ENCODE peak calls at places on chromosomes 11 and 22, in six cellular contexts. N, W, T, G, X and C are unnamed samples.
A peak's percentile ranks its signal among the peaks of the same experiment; 100 is the strongest.

GRCh38 chr11:1564535-1565172 is 7.4 kb downstream of the DUSP8 start:
- DNase-seq in N (no peak), W (no peak), T (peak; percentile 75), G (no peak), X (peak; percentile 87), C (peak; percentile 69)

GRCh38 chr11:85736121-85736520 is 50.1 kb upstream of the CCDC89 start:
- DNase-seq in N (no peak), W (no peak), T (no peak), G (no peak), X (no peak), C (no peak)

GRCh38 chr11:75966546-75967287 is 151.7 kb downstream of the UVRAG start:
- DNase-seq in N (no peak), W (no peak), T (no peak), G (no peak), X (peak; percentile 20), C (no peak)

GRCh38 chr11:36019722-36020121 is 75.9 kb downstream of the LDLRAD3 start:
- DNase-seq in N (no peak), W (no peak), T (no peak), G (no peak), X (no peak), C (no peak)

GRCh38 chr11:107780775-107781174 is 68.9 kb upstream of the SLN start:
- DNase-seq in N (no peak), W (peak; percentile 12), T (no peak), G (no peak), X (no peak), C (no peak)

GRCh38 chr11:77191429-77191822 is 63.4 kb downstream of the MYO7A start:
- DNase-seq in N (no peak), W (no peak), T (no peak), G (no peak), X (no peak), C (peak; percentile 45)

GRCh38 chr11:17012712-17013547 is 1.3 kb downstream of the PLEKHA7 start:
- DNase-seq in N (peak; percentile 42), W (peak; percentile 61), T (peak; percentile 55), G (no peak), X (peak; percentile 53), C (peak; percentile 77)

GRCh38 chr11:27698872-27699241 is 1.4 kb downstream of the BDNF start:
- DNase-seq in N (peak; percentile 87), W (peak; percentile 86), T (peak; percentile 79), G (peak; percentile 16), X (peak; percentile 89), C (peak; percentile 84)

GRCh38 chr11:110951609-110952008 is 239.4 kb upstream of the ARHGAP20 start:
- DNase-seq in N (no peak), W (no peak), T (no peak), G (no peak), X (no peak), C (no peak)

GRCh38 chr11:47020793-47021624 is 84.4 kb downstream of the CSTPP1 start:
- DNase-seq in N (no peak), W (no peak), T (no peak), G (no peak), X (no peak), C (no peak)

GRCh38 chr11:69797156-69797555 is 22.0 kb upstream of the FGF4 start:
- DNase-seq in N (no peak), W (no peak), T (no peak), G (no peak), X (no peak), C (no peak)

GRCh38 chr22:25509391-25509791 is 55.1 kb upstream of the GRK3 start:
- DNase-seq in N (no peak), W (no peak), T (no peak), G (no peak), X (no peak), C (no peak)

GRCh38 chr11:70483077-70483861 is 84.9 kb downstream of the CTTN start:
- DNase-seq in N (no peak), W (peak; percentile 84), T (peak; percentile 45), G (no peak), X (peak; percentile 43), C (peak; percentile 65)

GRCh38 chr11:95767498-95767897 is 22.1 kb downstream of the FAM76B start:
- DNase-seq in N (no peak), W (no peak), T (no peak), G (no peak), X (peak; percentile 16), C (no peak)

GRCh38 chr22:45314789-45315188 is 5.1 kb downstream of the FAM118A start:
- DNase-seq in N (no peak), W (no peak), T (no peak), G (no peak), X (no peak), C (peak; percentile 25)

GRCh38 chr11:110198031-110198729 is 98.2 kb downstream of the RDX start:
- DNase-seq in N (no peak), W (no peak), T (no peak), G (no peak), X (no peak), C (no peak)

GRCh38 chr11:73862971-73863370 is 13.7 kb downstream of the COA4 start:
- DNase-seq in N (no peak), W (no peak), T (no peak), G (no peak), X (no peak), C (no peak)

GRCh38 chr22:45506961-45507360 is 4.3 kb downstream of the FBLN1 start:
- DNase-seq in N (no peak), W (no peak), T (no peak), G (no peak), X (no peak), C (no peak)

GRCh38 chr11:125426818-125427528 is 69.1 kb downstream of the FEZ1 start:
- DNase-seq in N (no peak), W (no peak), T (no peak), G (no peak), X (no peak), C (no peak)

GRCh38 chr11:64384981-64385952 is 26.3 kb downstream of the RPS6KA4 start:
- DNase-seq in N (no peak), W (no peak), T (no peak), G (no peak), X (no peak), C (no peak)

GRCh38 chr11:129723964-129724291 is 91.7 kb upstream of the TMEM45B start:
- DNase-seq in N (no peak), W (no peak), T (no peak), G (no peak), X (no peak), C (no peak)

GRCh38 chr11:61897387-61898246 is 6.3 kb upstream of the FADS3 start:
- DNase-seq in N (peak; percentile 92), W (peak; percentile 59), T (peak; percentile 69), G (peak; percentile 58), X (peak; percentile 37), C (peak; percentile 82)

GRCh38 chr22:50014053-50014501 is 1.5 kb upstream of the IL17REL start:
- DNase-seq in N (no peak), W (no peak), T (peak; percentile 9), G (no peak), X (no peak), C (no peak)

GRCh38 chr11:113690619-113691569 is 15.2 kb downstream of the TMPRSS5 start:
- DNase-seq in N (peak; percentile 24), W (peak; percentile 96), T (no peak), G (no peak), X (peak; percentile 69), C (no peak)

GRCh38 chr22:30430933-30431332 is 5.4 kb downstream of the MTFP1 start:
- DNase-seq in N (no peak), W (no peak), T (no peak), G (no peak), X (no peak), C (peak; percentile 32)

GRCh38 chr11:121929581-121929980 is 186.4 kb downstream of the BLID start:
- DNase-seq in N (peak; percentile 12), W (no peak), T (peak; percentile 28), G (no peak), X (peak; percentile 24), C (no peak)

GRCh38 chr11:57779275-57779674 is 17.7 kb downstream of the CTNND1 start:
- DNase-seq in N (no peak), W (peak; percentile 75), T (no peak), G (no peak), X (peak; percentile 45), C (no peak)

GRCh38 chr22:41931701-41932269 is 5.2 kb upstream of the TNFRSF13C start:
- DNase-seq in N (no peak), W (no peak), T (no peak), G (no peak), X (no peak), C (no peak)

GRCh38 chr11:130122141-130122575 is 37.4 kb upstream of the ST14 start:
- DNase-seq in N (no peak), W (no peak), T (no peak), G (no peak), X (peak; percentile 60), C (no peak)

GRCh38 chr11:87463486-87464102 is 425.9 kb downstream of the TMEM135 start:
- DNase-seq in N (peak; percentile 3), W (peak; percentile 63), T (no peak), G (no peak), X (peak; percentile 33), C (no peak)

GRCh38 chr11:3860360-3860759 is 4.9 kb downstream of the STIM1 start:
- DNase-seq in N (no peak), W (no peak), T (no peak), G (no peak), X (no peak), C (no peak)

GRCh38 chr11:104394508-104394907 is 230.6 kb upstream of the PDGFD start:
- DNase-seq in N (no peak), W (no peak), T (no peak), G (no peak), X (no peak), C (no peak)

GRCh38 chr22:30078320-30079311 is 1.6 kb upstream of the HORMAD2 start:
- DNase-seq in N (no peak), W (no peak), T (no peak), G (no peak), X (no peak), C (no peak)

GRCh38 chr11:64759722-64760719 is at the start of gene PYGM:
- DNase-seq in N (peak; percentile 61), W (no peak), T (peak; percentile 89), G (no peak), X (peak; percentile 16), C (peak; percentile 93)

GRCh38 chr11:134554106-134554505 is 142.1 kb upstream of the B3GAT1 start:
- DNase-seq in N (no peak), W (no peak), T (no peak), G (no peak), X (no peak), C (no peak)

GRCh38 chr11:110966131-110966530 is 253.9 kb upstream of the ARHGAP20 start:
- DNase-seq in N (no peak), W (no peak), T (no peak), G (no peak), X (no peak), C (no peak)